ENCODE peak calls at places on chromosome 14, in four cellular contexts. B is right lobe of liver, J is choroid plexus epithelial cell, R is fibroblast of pulmonary artery. L is an unnamed sample.

GRCh38 chr14:105843444-105844046 is 317.2 kb downstream of the TMEM121 start:
- DNase-seq in R (no peak), B (peak), J (no peak), L (no peak)

GRCh38 chr14:104326848-104327247 is 188.5 kb downstream of the KIF26A start:
- DNase-seq in J (no peak), B (no peak), R (no peak), L (no peak)

GRCh38 chr14:105208738-105209075 is 27.6 kb upstream of the NUDT14 start:
- DNase-seq in R (no peak), B (no peak), J (no peak), L (no peak)

GRCh38 chr14:100904307-100905019 is 941 bp upstream of the RTL1 start:
- DNase-seq in B (no peak), J (no peak), R (no peak), L (no peak)

GRCh38 chr14:104799239-104799599 is 1.7 kb upstream of the ZBTB42 start:
- DNase-seq in B (no peak), R (no peak), J (no peak), L (no peak)

GRCh38 chr14:58428011-58428807 is 690 bp downstream of the KIAA0586 start:
- DNase-seq in R (peak), J (peak), B (no peak), L (peak)

GRCh38 chr14:51576899-51577298 is 74.8 kb upstream of the FRMD6 start:
- DNase-seq in R (no peak), J (peak), B (no peak), L (no peak)

GRCh38 chr14:55103005-55103640 is 25.9 kb upstream of the LGALS3 start:
- DNase-seq in R (peak), B (no peak), J (peak), L (peak)

GRCh38 chr14:98234208-98234607 is 1037.8 kb downstream of the BCL11B start:
- DNase-seq in B (no peak), J (no peak), R (no peak), L (peak)

GRCh38 chr14:35229495-35230089 is 62.6 kb upstream of the PSMA6 start:
- DNase-seq in R (peak), B (no peak), J (no peak), L (no peak)

GRCh38 chr14:96931751-96932150 is 134.6 kb downstream of the VRK1 start:
- DNase-seq in J (no peak), R (no peak), B (no peak), L (no peak)

GRCh38 chr14:96501383-96501745 is 818 bp upstream of the PAPOLA start:
- DNase-seq in J (peak), B (no peak), R (no peak), L (peak)

GRCh38 chr14:93682459-93682858 is 105.8 kb downstream of the PRIMA1 start:
- DNase-seq in B (no peak), J (no peak), R (no peak), L (no peak)

GRCh38 chr14:36941783-36942521 is 230.5 kb downstream of the SLC25A21 start:
- DNase-seq in B (peak), J (peak), R (peak), L (peak)

GRCh38 chr14:95553141-95553540 is 18.3 kb downstream of the GLRX5 start:
- DNase-seq in B (no peak), J (no peak), R (no peak), L (no peak)

GRCh38 chr14:94027566-94028449 is 1.7 kb downstream of the OTUB2 start:
- DNase-seq in R (no peak), J (no peak), B (peak), L (no peak)

GRCh38 chr14:76742961-76743360 is 18.3 kb upstream of the VASH1 start:
- DNase-seq in R (no peak), J (no peak), B (no peak), L (no peak)

GRCh38 chr14:58918066-58918465 is 270.4 kb upstream of the DAAM1 start:
- DNase-seq in R (no peak), J (no peak), B (no peak), L (peak)

GRCh38 chr14:77305696-77306095 is 15.0 kb downstream of the POMT2 start:
- DNase-seq in B (no peak), R (no peak), J (no peak), L (no peak)

GRCh38 chr14:36069535-36069900 is 107.0 kb downstream of the PTCSC3 start:
- DNase-seq in B (peak), R (peak), J (peak), L (peak)

GRCh38 chr14:67580336-67581230 is 19.5 kb downstream of the PIGH start:
- DNase-seq in J (no peak), R (no peak), B (no peak), L (no peak)

GRCh38 chr14:104950021-104950420 is 25.3 kb downstream of the PLD4 start:
- DNase-seq in B (no peak), J (no peak), R (no peak), L (no peak)

GRCh38 chr14:32073537-32074189 is 3.4 kb upstream of the ARHGAP5 start:
- DNase-seq in R (peak), J (peak), B (no peak), L (peak)

GRCh38 chr14:72844528-72844927 is 49.4 kb downstream of the DPF3 start:
- DNase-seq in J (no peak), B (no peak), R (no peak), L (no peak)

GRCh38 chr14:100147181-100147631 is 12.2 kb downstream of the DEGS2 start:
- DNase-seq in B (no peak), R (no peak), J (no peak), L (no peak)

GRCh38 chr14:31939934-31940333 is 137.2 kb upstream of the ARHGAP5 start:
- DNase-seq in B (no peak), J (no peak), R (no peak), L (no peak)

GRCh38 chr14:75003250-75004027 is 718 bp downstream of the EIF2B2 start:
- DNase-seq in B (no peak), J (no peak), R (no peak), L (no peak)

GRCh38 chr14:55180434-55180833 is 11.0 kb downstream of the DLGAP5 start:
- DNase-seq in J (peak), R (no peak), B (no peak), L (peak)

GRCh38 chr14:106107703-106108102 is 581.3 kb downstream of the TMEM121 start:
- DNase-seq in R (no peak), J (no peak), B (no peak), L (no peak)

GRCh38 chr14:20934148-20934762 is 21.0 kb upstream of the RNASE2 start:
- DNase-seq in R (peak), B (no peak), J (peak), L (no peak)

GRCh38 chr14:86087377-86087776 is 557.4 kb downstream of the FLRT2 start:
- DNase-seq in R (no peak), B (no peak), J (no peak), L (no peak)

GRCh38 chr14:30974628-30975027 is 50.8 kb upstream of the AP4S1 start:
- DNase-seq in B (no peak), R (peak), J (peak), L (peak)

GRCh38 chr14:62546862-62547474 is 498.3 kb downstream of the KCNH5 start:
- DNase-seq in B (no peak), J (no peak), R (peak), L (no peak)

GRCh38 chr14:100056964-100057817 is 8.0 kb upstream of the EVL start:
- DNase-seq in R (peak), B (no peak), J (peak), L (peak)

GRCh38 chr14:51180577-51180976 is 59.5 kb upstream of the TMX1 start:
- DNase-seq in B (no peak), J (no peak), R (no peak), L (no peak)

GRCh38 chr14:84028205-84028604 is 1501.7 kb upstream of the FLRT2 start:
- DNase-seq in B (no peak), R (no peak), J (no peak), L (no peak)

GRCh38 chr14:63893701-63894458 is 41.1 kb downstream of the SYNE2 start:
- DNase-seq in B (no peak), J (peak), R (peak), L (peak)

GRCh38 chr14:63899953-63900352 is 47.1 kb downstream of the SYNE2 start:
- DNase-seq in R (no peak), B (no peak), J (no peak), L (no peak)

GRCh38 chr14:63895510-63895909 is 42.7 kb downstream of the SYNE2 start:
- DNase-seq in B (no peak), J (no peak), R (no peak), L (no peak)

GRCh38 chr14:63897706-63898105 is 44.9 kb downstream of the SYNE2 start:
- DNase-seq in B (no peak), J (peak), R (peak), L (peak)

DNA sequence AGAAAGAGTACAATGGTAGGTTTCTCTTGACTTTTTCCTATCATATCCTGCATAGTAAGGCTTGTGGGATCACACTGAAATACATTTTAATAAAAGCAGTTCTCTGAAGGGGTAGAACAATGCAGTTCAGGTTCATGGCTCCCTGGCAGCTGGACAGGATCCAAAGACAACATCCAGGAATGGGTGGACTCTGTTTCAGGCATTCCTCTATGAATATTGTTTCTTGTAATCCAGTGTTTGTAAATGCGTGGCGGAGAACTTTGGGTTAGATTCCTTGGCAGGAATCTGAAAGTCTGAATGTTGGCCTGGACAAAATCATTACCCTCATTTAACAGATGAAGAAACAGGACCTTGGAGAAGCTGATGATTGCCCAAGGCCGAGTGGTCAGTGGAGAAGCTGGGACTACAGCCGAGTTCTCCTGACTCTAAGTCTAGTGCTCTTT is 43.5 kb downstream of the SYNE2 start:
- DNase-seq in B (no peak), J (peak), R (peak), L (peak)
- TF ChIP-seq CTCF in B (no peak), J (no peak), R (no peak), L (no peak)

DNA sequence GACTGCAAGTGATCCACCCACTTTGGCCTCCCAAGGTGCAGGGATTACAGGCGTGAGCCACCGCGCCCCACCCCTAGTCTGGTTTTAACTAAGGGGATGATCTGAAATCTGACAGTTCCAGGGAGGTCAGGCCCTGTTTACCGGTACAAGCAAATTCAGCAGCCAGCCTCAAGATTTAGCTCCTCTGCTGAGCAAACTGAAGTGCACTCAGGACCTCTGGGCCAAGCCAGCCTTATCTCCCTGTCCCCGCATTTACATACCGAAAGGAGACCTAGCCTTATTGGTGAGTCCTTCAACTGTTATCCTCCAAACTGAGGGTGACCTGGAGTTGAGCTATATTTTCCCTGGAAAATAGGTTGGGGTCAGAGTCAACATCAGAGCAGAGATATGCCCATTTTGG is 835 bp upstream of the ABHD4 start:
- DNase-seq in R (no peak), J (no peak), B (no peak), L (no peak)
- H3K4me3 ChIP-seq in R (no peak), J (no peak), B (no peak), L (no peak)

GRCh38 chr14:70320294-70320693 is 39.2 kb downstream of the COX16 start:
- DNase-seq in B (no peak), R (no peak), J (no peak), L (no peak)

GRCh38 chr14:70315942-70316341 is 43.5 kb downstream of the COX16 start:
- DNase-seq in B (no peak), J (no peak), R (no peak), L (no peak)

GRCh38 chr14:70318635-70319013 is 40.9 kb downstream of the COX16 start:
- DNase-seq in R (no peak), B (no peak), J (no peak), L (no peak)

GRCh38 chr14:70317091-70317968 is 42.2 kb downstream of the COX16 start:
- DNase-seq in B (no peak), J (no peak), R (no peak), L (no peak)

DNA sequence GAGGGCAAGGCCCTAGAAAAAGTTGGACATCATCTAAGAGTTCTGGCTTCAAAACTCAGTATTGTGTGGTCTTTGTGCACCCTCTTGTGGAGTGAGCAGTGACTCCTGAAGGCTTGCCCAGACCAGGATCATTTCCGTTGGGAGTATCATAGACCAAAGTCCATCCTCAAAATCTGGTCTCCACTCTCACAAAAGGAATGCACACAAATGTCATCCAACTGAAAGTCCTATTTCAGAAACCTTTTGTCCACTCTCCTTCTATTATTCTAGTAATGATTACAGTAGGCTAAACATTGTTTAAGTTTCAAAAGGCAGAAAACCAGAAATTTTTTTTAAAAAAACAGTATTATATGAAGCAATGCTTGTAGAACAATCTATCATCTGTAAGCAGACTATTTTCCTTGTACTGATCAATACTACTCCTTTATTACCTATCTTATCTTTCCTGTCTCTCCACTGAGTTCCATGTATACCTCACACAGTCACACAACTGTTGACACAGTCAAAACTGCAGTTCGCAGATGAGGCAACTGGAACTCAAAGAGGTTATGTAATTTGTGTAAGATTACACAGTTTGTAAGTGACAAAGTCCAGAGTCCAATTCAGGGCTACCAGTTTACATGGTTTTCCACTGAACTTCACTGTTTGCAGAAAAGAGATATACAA is 41.4 kb downstream of the COX16 start:
- DNase-seq in J (peak), B (no peak), R (peak), L (peak)
- TF ChIP-seq CTCF in J (peak), B (peak), R (peak), L (peak)

DNA sequence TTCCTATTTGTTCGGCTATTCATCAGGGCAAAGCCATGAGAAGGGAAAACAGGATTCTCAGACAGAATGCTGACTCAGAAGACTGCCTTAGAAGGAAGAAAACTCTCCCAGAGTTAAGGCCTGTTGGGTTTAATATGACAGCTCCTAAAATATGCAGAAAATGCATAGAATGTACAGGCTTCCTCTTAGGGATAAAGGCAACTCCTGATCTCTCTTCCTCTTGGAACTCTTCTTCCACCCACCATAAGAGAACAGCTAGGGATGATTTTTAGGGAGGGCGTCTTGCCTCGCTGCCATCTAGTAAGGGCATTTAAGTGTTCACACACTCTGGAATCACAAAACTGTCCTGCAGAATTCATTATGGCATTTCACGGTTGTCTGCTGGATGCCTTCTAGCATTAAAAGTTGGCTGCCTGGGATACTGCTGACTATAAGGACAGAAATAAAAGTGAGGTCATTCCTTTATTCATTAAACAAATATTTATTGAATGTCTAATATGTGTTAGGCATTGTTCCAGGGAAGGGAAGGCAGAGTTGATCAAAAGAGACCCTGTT is 73.7 kb downstream of the DCAF5 start:
- DNase-seq in R (peak), B (no peak), J (peak), L (peak)
- H3K4me3 ChIP-seq in R (no peak), B (no peak), J (no peak), L (no peak)

GRCh38 chr14:102320033-102320660 is 601 bp downstream of the ZNF839 start:
- DNase-seq in J (peak), R (peak), B (no peak), L (peak)
- TF ChIP-seq CTCF in J (no peak), R (no peak), B (no peak), L (no peak)

GRCh38 chr14:64715146-64715627 is 11.0 kb downstream of the PLEKHG3 start:
- DNase-seq in R (no peak), B (no peak), J (no peak), L (no peak)
- H3K4me3 ChIP-seq in R (no peak), B (no peak), J (no peak), L (no peak)

GRCh38 chr14:33184587-33184986 is 245.9 kb downstream of the NPAS3 start:
- DNase-seq in J (peak), R (peak), B (no peak), L (peak)
- TF ChIP-seq CTCF in J (peak), R (peak), B (no peak), L (peak)